ENCODE peak calls at places on chromosomes 4 and X, in nine cellular contexts. One of them, this sample, is unnamed. For H3K4me1, the result is how much of the 10 kb centered on the place peaks cover.

GRCh38 chrX:41457618-41458192 is 10.6 kb downstream of the NYX start:
- DNase-seq in right lobe of liver: no peak
- DNase-seq in esophagus squamous epithelium: no peak
- DNase-seq in ovary: no peak
- DNase-seq in transverse colon: no peak
- DNase-seq in A549: no peak
- DNase-seq in testis: no peak
- DNase-seq in endothelial cell of umbilical vein: no peak
- DNase-seq in IMR-90: no peak
- DNase-seq in this sample: no peak

GRCh38 chrX:56231706-56232105 is 450 bp upstream of the KLF8 start:
- DNase-seq in right lobe of liver: no peak
- DNase-seq in esophagus squamous epithelium: no peak
- DNase-seq in ovary: no peak
- DNase-seq in transverse colon: no peak
- DNase-seq in A549: no peak
- DNase-seq in testis: no peak
- DNase-seq in endothelial cell of umbilical vein: no peak
- DNase-seq in IMR-90: no peak
- DNase-seq in this sample: no peak

GRCh38 chr4:16794816-16795445 is 103.5 kb downstream of the LDB2 start:
- DNase-seq in right lobe of liver: peak
- DNase-seq in esophagus squamous epithelium: no peak
- DNase-seq in ovary: peak
- DNase-seq in transverse colon: peak
- DNase-seq in A549: peak
- DNase-seq in testis: peak
- DNase-seq in endothelial cell of umbilical vein: peak
- DNase-seq in IMR-90: peak
- DNase-seq in this sample: peak

GRCh38 chr4:125801373-125801772 is 486.6 kb downstream of the FAT4 start:
- DNase-seq in right lobe of liver: no peak
- DNase-seq in esophagus squamous epithelium: no peak
- DNase-seq in ovary: no peak
- DNase-seq in transverse colon: no peak
- DNase-seq in A549: no peak
- DNase-seq in testis: no peak
- DNase-seq in endothelial cell of umbilical vein: no peak
- DNase-seq in IMR-90: peak
- DNase-seq in this sample: no peak

GRCh38 chrX:120560405-120560841 is 339 bp downstream of the CUL4B start:
- DNase-seq in right lobe of liver: peak
- DNase-seq in esophagus squamous epithelium: no peak
- DNase-seq in ovary: no peak
- DNase-seq in transverse colon: peak
- DNase-seq in A549: no peak
- DNase-seq in testis: no peak
- DNase-seq in endothelial cell of umbilical vein: peak
- DNase-seq in IMR-90: peak
- DNase-seq in this sample: peak

GRCh38 chrX:79524642-79525041 is 157.5 kb upstream of the ITM2A start:
- DNase-seq in right lobe of liver: no peak
- DNase-seq in esophagus squamous epithelium: no peak
- DNase-seq in ovary: no peak
- DNase-seq in transverse colon: no peak
- DNase-seq in A549: peak
- DNase-seq in testis: no peak
- DNase-seq in endothelial cell of umbilical vein: no peak
- DNase-seq in IMR-90: no peak
- DNase-seq in this sample: no peak

GRCh38 chrX:74325130-74326059 is 21.4 kb downstream of the ZCCHC13 start:
- DNase-seq in right lobe of liver: no peak
- DNase-seq in esophagus squamous epithelium: no peak
- DNase-seq in ovary: no peak
- DNase-seq in transverse colon: no peak
- DNase-seq in A549: no peak
- DNase-seq in testis: no peak
- DNase-seq in endothelial cell of umbilical vein: no peak
- DNase-seq in IMR-90: no peak
- DNase-seq in this sample: no peak

GRCh38 chr4:592825-593520 is 16.9 kb upstream of the TMEM271 start:
- DNase-seq in right lobe of liver: no peak
- DNase-seq in esophagus squamous epithelium: no peak
- DNase-seq in ovary: no peak
- DNase-seq in transverse colon: no peak
- DNase-seq in A549: no peak
- DNase-seq in testis: no peak
- DNase-seq in endothelial cell of umbilical vein: no peak
- DNase-seq in IMR-90: no peak
- DNase-seq in this sample: no peak

GRCh38 chrX:150200361-150200760 is 162.8 kb upstream of the MAMLD1 start:
- DNase-seq in right lobe of liver: no peak
- DNase-seq in esophagus squamous epithelium: no peak
- DNase-seq in ovary: no peak
- DNase-seq in transverse colon: no peak
- DNase-seq in A549: no peak
- DNase-seq in testis: no peak
- DNase-seq in endothelial cell of umbilical vein: no peak
- DNase-seq in IMR-90: no peak
- DNase-seq in this sample: no peak

GRCh38 chr4:140931904-140932303 is 175.7 kb upstream of the TBC1D9 start:
- DNase-seq in right lobe of liver: no peak
- DNase-seq in esophagus squamous epithelium: no peak
- DNase-seq in ovary: no peak
- DNase-seq in transverse colon: no peak
- DNase-seq in A549: no peak
- DNase-seq in testis: no peak
- DNase-seq in endothelial cell of umbilical vein: no peak
- DNase-seq in IMR-90: no peak
- DNase-seq in this sample: no peak

GRCh38 chr4:163540448-163540847 is 46.0 kb downstream of the TMA16 start:
- DNase-seq in right lobe of liver: no peak
- DNase-seq in esophagus squamous epithelium: no peak
- DNase-seq in ovary: no peak
- DNase-seq in transverse colon: no peak
- DNase-seq in A549: no peak
- DNase-seq in testis: no peak
- DNase-seq in endothelial cell of umbilical vein: no peak
- DNase-seq in IMR-90: no peak
- DNase-seq in this sample: no peak

GRCh38 chr4:110211007-110211769 is 12.8 kb upstream of the ELOVL6 start:
- DNase-seq in right lobe of liver: no peak
- DNase-seq in esophagus squamous epithelium: no peak
- DNase-seq in ovary: no peak
- DNase-seq in transverse colon: peak
- DNase-seq in A549: peak
- DNase-seq in testis: peak
- DNase-seq in endothelial cell of umbilical vein: peak
- DNase-seq in IMR-90: peak
- DNase-seq in this sample: peak

GRCh38 chr4:110516106-110516922 is 40.4 kb downstream of the ENPEP start:
- DNase-seq in right lobe of liver: peak
- DNase-seq in esophagus squamous epithelium: no peak
- DNase-seq in ovary: peak
- DNase-seq in transverse colon: peak
- DNase-seq in A549: peak
- DNase-seq in testis: peak
- DNase-seq in endothelial cell of umbilical vein: peak
- DNase-seq in IMR-90: peak
- DNase-seq in this sample: peak

GRCh38 chrX:123087326-123087725 is 96.8 kb upstream of the GRIA3 start:
- DNase-seq in right lobe of liver: no peak
- DNase-seq in esophagus squamous epithelium: no peak
- DNase-seq in ovary: no peak
- DNase-seq in transverse colon: no peak
- DNase-seq in A549: peak
- DNase-seq in testis: no peak
- DNase-seq in endothelial cell of umbilical vein: no peak
- DNase-seq in IMR-90: no peak
- DNase-seq in this sample: no peak

GRCh38 chr4:87211249-87211952 is 9.0 kb downstream of the KLHL8 start:
- DNase-seq in right lobe of liver: no peak
- DNase-seq in esophagus squamous epithelium: no peak
- DNase-seq in ovary: no peak
- DNase-seq in transverse colon: no peak
- DNase-seq in A549: no peak
- DNase-seq in testis: no peak
- DNase-seq in endothelial cell of umbilical vein: peak
- DNase-seq in IMR-90: no peak
- DNase-seq in this sample: no peak

GRCh38 chr4:10107111-10108091 is 9.2 kb downstream of the WDR1 start:
- DNase-seq in right lobe of liver: no peak
- DNase-seq in esophagus squamous epithelium: no peak
- DNase-seq in ovary: no peak
- DNase-seq in transverse colon: no peak
- DNase-seq in A549: no peak
- DNase-seq in testis: no peak
- DNase-seq in endothelial cell of umbilical vein: no peak
- DNase-seq in IMR-90: peak
- DNase-seq in this sample: no peak

GRCh38 chr4:10105421-10105820 is 11.2 kb downstream of the WDR1 start:
- DNase-seq in right lobe of liver: no peak
- DNase-seq in esophagus squamous epithelium: no peak
- DNase-seq in ovary: no peak
- DNase-seq in transverse colon: no peak
- DNase-seq in A549: no peak
- DNase-seq in testis: no peak
- DNase-seq in endothelial cell of umbilical vein: no peak
- DNase-seq in IMR-90: no peak
- DNase-seq in this sample: no peak

GRCh38 chr4:10104991-10105276 is 11.7 kb downstream of the WDR1 start:
- DNase-seq in right lobe of liver: no peak
- DNase-seq in esophagus squamous epithelium: no peak
- DNase-seq in ovary: no peak
- DNase-seq in transverse colon: no peak
- DNase-seq in A549: no peak
- DNase-seq in testis: no peak
- DNase-seq in endothelial cell of umbilical vein: no peak
- DNase-seq in IMR-90: no peak
- DNase-seq in this sample: no peak

GRCh38 chr4:10106421-10107039 is 10.1 kb downstream of the WDR1 start:
- DNase-seq in right lobe of liver: no peak
- DNase-seq in esophagus squamous epithelium: no peak
- DNase-seq in ovary: peak
- DNase-seq in transverse colon: peak
- DNase-seq in A549: peak
- DNase-seq in testis: peak
- DNase-seq in endothelial cell of umbilical vein: peak
- DNase-seq in IMR-90: peak
- DNase-seq in this sample: peak

DNA sequence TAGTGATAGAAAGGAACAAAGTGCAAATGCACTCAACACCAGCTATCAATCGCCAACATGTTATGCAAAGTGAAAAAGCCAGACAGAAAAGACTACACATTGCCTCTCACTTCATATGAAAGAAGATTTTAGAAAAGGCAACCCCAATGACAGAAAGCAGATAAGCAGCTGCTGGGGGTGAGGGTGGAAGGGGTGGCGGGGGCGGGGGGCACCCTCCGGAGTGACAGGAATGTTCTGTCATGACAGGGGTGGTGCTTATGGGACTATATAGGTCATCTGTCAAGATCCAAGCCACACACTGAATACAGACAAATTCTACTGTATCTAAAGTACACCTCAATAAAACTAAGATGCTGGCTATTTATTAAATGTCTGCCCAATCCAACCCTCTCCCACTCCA is 10.7 kb downstream of the WDR1 start:
- DNase-seq in right lobe of liver: no peak
- DNase-seq in esophagus squamous epithelium: no peak
- DNase-seq in ovary: no peak
- DNase-seq in transverse colon: no peak
- DNase-seq in A549: no peak
- DNase-seq in testis: no peak
- DNase-seq in endothelial cell of umbilical vein: no peak
- DNase-seq in IMR-90: no peak
- DNase-seq in this sample: no peak
- H3K4me1 ChIP-seq in right lobe of liver: under half
- H3K4me1 ChIP-seq in esophagus squamous epithelium: half or more
- H3K4me1 ChIP-seq in ovary: under half
- H3K4me1 ChIP-seq in transverse colon: half or more
- H3K4me1 ChIP-seq in A549: half or more
- H3K4me1 ChIP-seq in testis: under half
- H3K4me1 ChIP-seq in endothelial cell of umbilical vein: under half
- H3K4me1 ChIP-seq in IMR-90: half or more
- H3K4me1 ChIP-seq in this sample: under half

DNA sequence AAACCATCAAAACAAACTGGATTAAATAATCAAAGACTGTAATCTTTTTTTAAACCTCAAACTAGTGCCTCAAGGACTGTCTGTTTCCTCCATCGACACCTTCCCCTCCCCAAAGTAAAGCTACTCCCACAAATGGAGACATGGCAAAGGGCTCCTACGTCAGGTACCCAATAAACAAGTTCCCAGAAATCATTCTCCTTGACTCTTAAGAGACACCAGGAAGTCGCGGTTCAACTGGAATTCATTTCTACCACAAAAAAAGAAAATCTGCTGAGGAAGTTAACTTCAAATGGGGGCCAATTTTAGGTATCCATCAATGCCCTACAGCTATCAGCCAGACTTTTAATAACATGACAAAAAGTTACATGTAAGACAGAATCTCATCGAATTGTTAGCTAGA is 2.5 kb downstream of the RPS4X start:
- DNase-seq in right lobe of liver: no peak
- DNase-seq in esophagus squamous epithelium: no peak
- DNase-seq in ovary: no peak
- DNase-seq in transverse colon: no peak
- DNase-seq in A549: no peak
- DNase-seq in testis: no peak
- DNase-seq in endothelial cell of umbilical vein: no peak
- DNase-seq in IMR-90: no peak
- DNase-seq in this sample: no peak
- TF ChIP-seq POLR2A in right lobe of liver: no peak
- TF ChIP-seq POLR2A in esophagus squamous epithelium: no peak
- TF ChIP-seq POLR2A in ovary: no peak
- TF ChIP-seq POLR2A in transverse colon: no peak
- TF ChIP-seq POLR2A in A549: no peak
- TF ChIP-seq POLR2A in testis: no peak
- TF ChIP-seq POLR2A in endothelial cell of umbilical vein: no peak
- TF ChIP-seq POLR2A in IMR-90: no peak
- TF ChIP-seq POLR2A in this sample: no peak

DNA sequence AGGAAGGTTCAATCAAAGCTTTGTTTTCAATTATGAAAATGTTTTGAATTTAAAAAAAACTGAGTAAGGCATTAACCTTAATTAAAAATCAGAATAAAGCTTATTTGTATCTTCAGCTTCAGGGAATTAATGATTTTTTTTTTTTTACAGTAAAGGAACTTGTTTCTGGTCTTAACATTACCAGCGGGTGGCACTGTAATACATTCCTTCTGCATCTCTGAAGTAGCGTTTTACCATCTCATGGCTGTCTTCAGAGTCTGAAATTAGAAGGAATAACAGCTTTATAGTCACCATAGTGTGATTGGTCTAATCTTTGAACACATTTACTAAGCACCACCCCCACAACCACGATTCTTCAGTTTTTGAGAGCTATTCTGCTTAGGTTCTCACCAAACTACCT is 102.6 kb downstream of the IL1RAPL2 start:
- DNase-seq in right lobe of liver: no peak
- DNase-seq in esophagus squamous epithelium: no peak
- DNase-seq in ovary: no peak
- DNase-seq in transverse colon: no peak
- DNase-seq in A549: peak
- DNase-seq in testis: peak
- DNase-seq in endothelial cell of umbilical vein: no peak
- DNase-seq in IMR-90: peak
- DNase-seq in this sample: peak
- TF ChIP-seq CTCF in right lobe of liver: peak
- TF ChIP-seq CTCF in esophagus squamous epithelium: no peak
- TF ChIP-seq CTCF in ovary: no peak
- TF ChIP-seq CTCF in transverse colon: no peak
- TF ChIP-seq CTCF in A549: no peak
- TF ChIP-seq CTCF in testis: no peak
- TF ChIP-seq CTCF in endothelial cell of umbilical vein: no peak
- TF ChIP-seq CTCF in IMR-90: no peak
- TF ChIP-seq CTCF in this sample: no peak

GRCh38 chrX:13693341-13693871 is 4.5 kb downstream of the RAB9A start:
- DNase-seq in right lobe of liver: no peak
- DNase-seq in esophagus squamous epithelium: no peak
- DNase-seq in ovary: no peak
- DNase-seq in transverse colon: no peak
- DNase-seq in A549: no peak
- DNase-seq in testis: no peak
- DNase-seq in endothelial cell of umbilical vein: no peak
- DNase-seq in IMR-90: no peak
- DNase-seq in this sample: no peak
- H3K4me1 ChIP-seq in right lobe of liver: under half
- H3K4me1 ChIP-seq in esophagus squamous epithelium: half or more
- H3K4me1 ChIP-seq in ovary: under half
- H3K4me1 ChIP-seq in transverse colon: half or more
- H3K4me1 ChIP-seq in A549: under half
- H3K4me1 ChIP-seq in testis: under half
- H3K4me1 ChIP-seq in endothelial cell of umbilical vein: under half
- H3K4me1 ChIP-seq in IMR-90: under half
- H3K4me1 ChIP-seq in this sample: under half

This sample was measured in adrenal gland.